ENCODE peak calls at places on chromosome 18, in four cellular contexts. One of them, this sample, is unnamed.

GRCh38 chr18:76834379-76834778 is 12.0 kb downstream of the ZNF236 start:
- DNase-seq in colonic mucosa: no peak
- DNase-seq in activated CD8-positive, alpha-beta memory T cell treated with anti-CD3 and anti-CD28 coated beads, Interleukin-2, amount 50 U/mL, for 48 hours: no peak
- DNase-seq in substantia nigra: no peak
- DNase-seq in this sample: no peak

GRCh38 chr18:70148039-70148438 is 57.4 kb downstream of the RTTN start:
- DNase-seq in substantia nigra: no peak
- DNase-seq in colonic mucosa: no peak
- DNase-seq in activated CD8-positive, alpha-beta memory T cell treated with anti-CD3 and anti-CD28 coated beads, Interleukin-2, amount 50 U/mL, for 48 hours: no peak
- DNase-seq in this sample: no peak

GRCh38 chr18:69838620-69839411 is 108.9 kb downstream of the CD226 start:
- DNase-seq in substantia nigra: no peak
- DNase-seq in colonic mucosa: no peak
- DNase-seq in activated CD8-positive, alpha-beta memory T cell treated with anti-CD3 and anti-CD28 coated beads, Interleukin-2, amount 50 U/mL, for 48 hours: no peak
- DNase-seq in this sample: no peak

GRCh38 chr18:22789600-22789999 is 143.5 kb upstream of the RBBP8 start:
- DNase-seq in activated CD8-positive, alpha-beta memory T cell treated with anti-CD3 and anti-CD28 coated beads, Interleukin-2, amount 50 U/mL, for 48 hours: no peak
- DNase-seq in substantia nigra: no peak
- DNase-seq in colonic mucosa: no peak
- DNase-seq in this sample: no peak

GRCh38 chr18:3286165-3286564 is 24.2 kb downstream of the MYL12B start:
- DNase-seq in activated CD8-positive, alpha-beta memory T cell treated with anti-CD3 and anti-CD28 coated beads, Interleukin-2, amount 50 U/mL, for 48 hours: no peak
- DNase-seq in colonic mucosa: no peak
- DNase-seq in substantia nigra: no peak
- DNase-seq in this sample: no peak

GRCh38 chr18:34386803-34387202 is 162.1 kb upstream of the NOL4 start:
- DNase-seq in activated CD8-positive, alpha-beta memory T cell treated with anti-CD3 and anti-CD28 coated beads, Interleukin-2, amount 50 U/mL, for 48 hours: no peak
- DNase-seq in substantia nigra: no peak
- DNase-seq in colonic mucosa: no peak
- DNase-seq in this sample: no peak

GRCh38 chr18:11154369-11154982 is 5.1 kb upstream of the PIEZO2 start:
- DNase-seq in activated CD8-positive, alpha-beta memory T cell treated with anti-CD3 and anti-CD28 coated beads, Interleukin-2, amount 50 U/mL, for 48 hours: no peak
- DNase-seq in colonic mucosa: no peak
- DNase-seq in substantia nigra: no peak
- DNase-seq in this sample: no peak

GRCh38 chr18:7084766-7085080 is 32.9 kb downstream of the LAMA1 start:
- DNase-seq in colonic mucosa: no peak
- DNase-seq in substantia nigra: no peak
- DNase-seq in activated CD8-positive, alpha-beta memory T cell treated with anti-CD3 and anti-CD28 coated beads, Interleukin-2, amount 50 U/mL, for 48 hours: no peak
- DNase-seq in this sample: no peak

GRCh38 chr18:63422862-63423304 is 607 bp upstream of the VPS4B start:
- DNase-seq in substantia nigra: no peak
- DNase-seq in activated CD8-positive, alpha-beta memory T cell treated with anti-CD3 and anti-CD28 coated beads, Interleukin-2, amount 50 U/mL, for 48 hours: no peak
- DNase-seq in colonic mucosa: no peak
- DNase-seq in this sample: no peak

GRCh38 chr18:60888225-60888624 is 445.0 kb upstream of the CDH20 start:
- DNase-seq in substantia nigra: no peak
- DNase-seq in activated CD8-positive, alpha-beta memory T cell treated with anti-CD3 and anti-CD28 coated beads, Interleukin-2, amount 50 U/mL, for 48 hours: no peak
- DNase-seq in colonic mucosa: no peak
- DNase-seq in this sample: no peak

GRCh38 chr18:35442701-35443100 is 55.1 kb downstream of the INO80C start:
- DNase-seq in colonic mucosa: no peak
- DNase-seq in activated CD8-positive, alpha-beta memory T cell treated with anti-CD3 and anti-CD28 coated beads, Interleukin-2, amount 50 U/mL, for 48 hours: no peak
- DNase-seq in substantia nigra: peak
- DNase-seq in this sample: no peak

GRCh38 chr18:75226301-75226955 is 15.8 kb downstream of the TSHZ1 start:
- DNase-seq in colonic mucosa: no peak
- DNase-seq in activated CD8-positive, alpha-beta memory T cell treated with anti-CD3 and anti-CD28 coated beads, Interleukin-2, amount 50 U/mL, for 48 hours: no peak
- DNase-seq in substantia nigra: no peak
- DNase-seq in this sample: no peak

GRCh38 chr18:76564117-76564516 is 69.1 kb upstream of the ZNF516 start:
- DNase-seq in colonic mucosa: no peak
- DNase-seq in substantia nigra: no peak
- DNase-seq in activated CD8-positive, alpha-beta memory T cell treated with anti-CD3 and anti-CD28 coated beads, Interleukin-2, amount 50 U/mL, for 48 hours: no peak
- DNase-seq in this sample: no peak

GRCh38 chr18:49055196-49055595 is 104.4 kb upstream of the SMAD7 start:
- DNase-seq in substantia nigra: no peak
- DNase-seq in activated CD8-positive, alpha-beta memory T cell treated with anti-CD3 and anti-CD28 coated beads, Interleukin-2, amount 50 U/mL, for 48 hours: no peak
- DNase-seq in colonic mucosa: no peak
- DNase-seq in this sample: no peak

GRCh38 chr18:77853859-77854258 is 604.2 kb downstream of the GALR1 start:
- DNase-seq in colonic mucosa: no peak
- DNase-seq in substantia nigra: no peak
- DNase-seq in activated CD8-positive, alpha-beta memory T cell treated with anti-CD3 and anti-CD28 coated beads, Interleukin-2, amount 50 U/mL, for 48 hours: no peak
- DNase-seq in this sample: no peak

GRCh38 chr18:48804856-48805610 is 145.7 kb downstream of the SMAD7 start:
- DNase-seq in substantia nigra: no peak
- DNase-seq in colonic mucosa: peak
- DNase-seq in activated CD8-positive, alpha-beta memory T cell treated with anti-CD3 and anti-CD28 coated beads, Interleukin-2, amount 50 U/mL, for 48 hours: peak
- DNase-seq in this sample: no peak

GRCh38 chr18:6219116-6219717 is 195.5 kb downstream of the L3MBTL4 start:
- DNase-seq in substantia nigra: peak
- DNase-seq in colonic mucosa: no peak
- DNase-seq in activated CD8-positive, alpha-beta memory T cell treated with anti-CD3 and anti-CD28 coated beads, Interleukin-2, amount 50 U/mL, for 48 hours: no peak
- DNase-seq in this sample: no peak

GRCh38 chr18:68660355-68661183 is 54.3 kb downstream of the TMX3 start:
- DNase-seq in colonic mucosa: no peak
- DNase-seq in substantia nigra: no peak
- DNase-seq in activated CD8-positive, alpha-beta memory T cell treated with anti-CD3 and anti-CD28 coated beads, Interleukin-2, amount 50 U/mL, for 48 hours: no peak
- DNase-seq in this sample: no peak

GRCh38 chr18:58785870-58786269 is 78.8 kb upstream of the ZNF532 start:
- DNase-seq in substantia nigra: no peak
- DNase-seq in activated CD8-positive, alpha-beta memory T cell treated with anti-CD3 and anti-CD28 coated beads, Interleukin-2, amount 50 U/mL, for 48 hours: no peak
- DNase-seq in colonic mucosa: no peak
- DNase-seq in this sample: no peak

GRCh38 chr18:10062292-10062940 is 148.6 kb downstream of the VAPA start:
- DNase-seq in activated CD8-positive, alpha-beta memory T cell treated with anti-CD3 and anti-CD28 coated beads, Interleukin-2, amount 50 U/mL, for 48 hours: no peak
- DNase-seq in substantia nigra: no peak
- DNase-seq in colonic mucosa: no peak
- DNase-seq in this sample: no peak

GRCh38 chr18:42030586-42031182 is 75.7 kb downstream of the PIK3C3 start:
- DNase-seq in colonic mucosa: no peak
- DNase-seq in activated CD8-positive, alpha-beta memory T cell treated with anti-CD3 and anti-CD28 coated beads, Interleukin-2, amount 50 U/mL, for 48 hours: no peak
- DNase-seq in substantia nigra: peak
- DNase-seq in this sample: peak

GRCh38 chr18:48583568-48583967 is 44.7 kb downstream of the CTIF start:
- DNase-seq in activated CD8-positive, alpha-beta memory T cell treated with anti-CD3 and anti-CD28 coated beads, Interleukin-2, amount 50 U/mL, for 48 hours: no peak
- DNase-seq in substantia nigra: no peak
- DNase-seq in colonic mucosa: no peak
- DNase-seq in this sample: no peak

GRCh38 chr18:10143601-10144000 is 229.8 kb downstream of the VAPA start:
- DNase-seq in colonic mucosa: no peak
- DNase-seq in activated CD8-positive, alpha-beta memory T cell treated with anti-CD3 and anti-CD28 coated beads, Interleukin-2, amount 50 U/mL, for 48 hours: no peak
- DNase-seq in substantia nigra: no peak
- DNase-seq in this sample: no peak

GRCh38 chr18:23154021-23154420 is 18.7 kb downstream of the CABLES1 start:
- DNase-seq in substantia nigra: no peak
- DNase-seq in colonic mucosa: no peak
- DNase-seq in activated CD8-positive, alpha-beta memory T cell treated with anti-CD3 and anti-CD28 coated beads, Interleukin-2, amount 50 U/mL, for 48 hours: no peak
- DNase-seq in this sample: no peak

GRCh38 chr18:61189376-61189775 is 143.9 kb upstream of the CDH20 start:
- DNase-seq in activated CD8-positive, alpha-beta memory T cell treated with anti-CD3 and anti-CD28 coated beads, Interleukin-2, amount 50 U/mL, for 48 hours: no peak
- DNase-seq in substantia nigra: no peak
- DNase-seq in colonic mucosa: no peak
- DNase-seq in this sample: no peak

GRCh38 chr18:11852048-11852341 is 782 bp downstream of the CHMP1B start:
- DNase-seq in activated CD8-positive, alpha-beta memory T cell treated with anti-CD3 and anti-CD28 coated beads, Interleukin-2, amount 50 U/mL, for 48 hours: no peak
- DNase-seq in substantia nigra: peak
- DNase-seq in colonic mucosa: no peak
- DNase-seq in this sample: no peak

GRCh38 chr18:60978338-60978737 is 354.9 kb upstream of the CDH20 start:
- DNase-seq in colonic mucosa: no peak
- DNase-seq in activated CD8-positive, alpha-beta memory T cell treated with anti-CD3 and anti-CD28 coated beads, Interleukin-2, amount 50 U/mL, for 48 hours: no peak
- DNase-seq in substantia nigra: no peak
- DNase-seq in this sample: no peak

GRCh38 chr18:63676526-63676925 is 14.8 kb upstream of the SERPINB3 start:
- DNase-seq in substantia nigra: no peak
- DNase-seq in activated CD8-positive, alpha-beta memory T cell treated with anti-CD3 and anti-CD28 coated beads, Interleukin-2, amount 50 U/mL, for 48 hours: no peak
- DNase-seq in colonic mucosa: no peak
- DNase-seq in this sample: no peak

GRCh38 chr18:72086421-72086820 is 457.7 kb downstream of the CBLN2 start:
- DNase-seq in substantia nigra: no peak
- DNase-seq in activated CD8-positive, alpha-beta memory T cell treated with anti-CD3 and anti-CD28 coated beads, Interleukin-2, amount 50 U/mL, for 48 hours: no peak
- DNase-seq in colonic mucosa: no peak
- DNase-seq in this sample: no peak

GRCh38 chr18:48942554-48943261 is 8.1 kb downstream of the SMAD7 start:
- DNase-seq in colonic mucosa: no peak
- DNase-seq in substantia nigra: no peak
- DNase-seq in activated CD8-positive, alpha-beta memory T cell treated with anti-CD3 and anti-CD28 coated beads, Interleukin-2, amount 50 U/mL, for 48 hours: no peak
- DNase-seq in this sample: no peak